ENCODE peak calls at places on chromosomes 5 and 9, in eight cellular contexts. One of them, this sample, is unnamed.

GRCh38 chr9:4678679-4679267 is 596 bp upstream of the CDC37L1 start:
- DNase-seq in HuH-7.5: no peak
- DNase-seq in NCI-H510A: no peak
- DNase-seq in AG09319: no peak
- DNase-seq in NCI-H1105: peak
- DNase-seq in T-cell: no peak
- DNase-seq in H4: no peak
- DNase-seq in pons: peak
- DNase-seq in this sample: peak

GRCh38 chr5:33381243-33381642 is 59.5 kb upstream of the TARS1 start:
- DNase-seq in HuH-7.5: no peak
- DNase-seq in NCI-H510A: no peak
- DNase-seq in AG09319: no peak
- DNase-seq in NCI-H1105: no peak
- DNase-seq in T-cell: no peak
- DNase-seq in H4: no peak
- DNase-seq in pons: no peak
- DNase-seq in this sample: no peak

GRCh38 chr9:7756088-7756487 is 43.5 kb downstream of the DMAC1 start:
- DNase-seq in HuH-7.5: no peak
- DNase-seq in NCI-H510A: no peak
- DNase-seq in AG09319: no peak
- DNase-seq in NCI-H1105: no peak
- DNase-seq in T-cell: no peak
- DNase-seq in H4: no peak
- DNase-seq in pons: no peak
- DNase-seq in this sample: no peak

GRCh38 chr5:172936441-172936840 is 22.8 kb upstream of the RPL26L1 start:
- DNase-seq in HuH-7.5: no peak
- DNase-seq in NCI-H510A: no peak
- DNase-seq in AG09319: no peak
- DNase-seq in NCI-H1105: no peak
- DNase-seq in T-cell: no peak
- DNase-seq in H4: no peak
- DNase-seq in pons: no peak
- DNase-seq in this sample: no peak

GRCh38 chr5:1176473-1177391 is 24.7 kb upstream of the SLC6A19 start:
- DNase-seq in HuH-7.5: no peak
- DNase-seq in NCI-H510A: no peak
- DNase-seq in AG09319: no peak
- DNase-seq in NCI-H1105: no peak
- DNase-seq in T-cell: no peak
- DNase-seq in H4: no peak
- DNase-seq in pons: no peak
- DNase-seq in this sample: no peak

GRCh38 chr5:96427823-96428222 is 5.2 kb downstream of the PCSK1 start:
- DNase-seq in HuH-7.5: peak
- DNase-seq in NCI-H510A: no peak
- DNase-seq in AG09319: no peak
- DNase-seq in NCI-H1105: no peak
- DNase-seq in T-cell: no peak
- DNase-seq in H4: no peak
- DNase-seq in pons: no peak
- DNase-seq in this sample: no peak

GRCh38 chr9:134226221-134226930 is 62.0 kb upstream of the RNU6ATAC start:
- DNase-seq in HuH-7.5: peak
- DNase-seq in NCI-H510A: no peak
- DNase-seq in AG09319: peak
- DNase-seq in NCI-H1105: no peak
- DNase-seq in T-cell: no peak
- DNase-seq in H4: peak
- DNase-seq in pons: no peak
- DNase-seq in this sample: no peak

GRCh38 chr5:96788112-96788749 is 19.5 kb downstream of the ERAP1 start:
- DNase-seq in HuH-7.5: no peak
- DNase-seq in NCI-H510A: no peak
- DNase-seq in AG09319: no peak
- DNase-seq in NCI-H1105: no peak
- DNase-seq in T-cell: no peak
- DNase-seq in H4: no peak
- DNase-seq in pons: no peak
- DNase-seq in this sample: no peak

GRCh38 chr5:105101597-105101996 is 1539.0 kb upstream of the NUDT12 start:
- DNase-seq in HuH-7.5: no peak
- DNase-seq in NCI-H510A: no peak
- DNase-seq in AG09319: no peak
- DNase-seq in NCI-H1105: no peak
- DNase-seq in T-cell: no peak
- DNase-seq in H4: peak
- DNase-seq in pons: no peak
- DNase-seq in this sample: no peak

GRCh38 chr9:38047301-38048251 is 21.5 kb downstream of the SHB start:
- DNase-seq in HuH-7.5: peak
- DNase-seq in NCI-H510A: peak
- DNase-seq in AG09319: peak
- DNase-seq in NCI-H1105: no peak
- DNase-seq in T-cell: no peak
- DNase-seq in H4: peak
- DNase-seq in pons: peak
- DNase-seq in this sample: no peak

GRCh38 chr9:135224286-135224871 is 136.9 kb downstream of the OLFM1 start:
- DNase-seq in HuH-7.5: no peak
- DNase-seq in NCI-H510A: no peak
- DNase-seq in AG09319: no peak
- DNase-seq in NCI-H1105: no peak
- DNase-seq in T-cell: no peak
- DNase-seq in H4: no peak
- DNase-seq in pons: no peak
- DNase-seq in this sample: no peak

GRCh38 chr5:155004138-155004744 is 9.3 kb upstream of the KIF4B start:
- DNase-seq in HuH-7.5: no peak
- DNase-seq in NCI-H510A: no peak
- DNase-seq in AG09319: no peak
- DNase-seq in NCI-H1105: no peak
- DNase-seq in T-cell: no peak
- DNase-seq in H4: peak
- DNase-seq in pons: no peak
- DNase-seq in this sample: no peak

GRCh38 chr9:75604661-75605060 is 285.8 kb upstream of the PCSK5 start:
- DNase-seq in HuH-7.5: no peak
- DNase-seq in NCI-H510A: no peak
- DNase-seq in AG09319: no peak
- DNase-seq in NCI-H1105: no peak
- DNase-seq in T-cell: no peak
- DNase-seq in H4: no peak
- DNase-seq in pons: peak
- DNase-seq in this sample: no peak

GRCh38 chr5:115319007-115319406 is 22.6 kb upstream of the CCDC112 start:
- DNase-seq in HuH-7.5: no peak
- DNase-seq in NCI-H510A: no peak
- DNase-seq in AG09319: no peak
- DNase-seq in NCI-H1105: no peak
- DNase-seq in T-cell: no peak
- DNase-seq in H4: no peak
- DNase-seq in pons: no peak
- DNase-seq in this sample: no peak

GRCh38 chr5:87081511-87082372 is 185.9 kb upstream of the RASA1 start:
- DNase-seq in HuH-7.5: no peak
- DNase-seq in NCI-H510A: no peak
- DNase-seq in AG09319: no peak
- DNase-seq in NCI-H1105: no peak
- DNase-seq in T-cell: peak
- DNase-seq in H4: no peak
- DNase-seq in pons: peak
- DNase-seq in this sample: peak

GRCh38 chr9:107348836-107349235 is 65.8 kb downstream of the RAD23B start:
- DNase-seq in HuH-7.5: no peak
- DNase-seq in NCI-H510A: peak
- DNase-seq in AG09319: no peak
- DNase-seq in NCI-H1105: no peak
- DNase-seq in T-cell: no peak
- DNase-seq in H4: no peak
- DNase-seq in pons: no peak
- DNase-seq in this sample: no peak